ENCODE peak calls at places on chromosome 13, in ten cellular contexts. Y is retina; B is mesothelial cell of epicardium; H is CD8-positive, alpha-beta memory T cell; Z is ACHN; W is GM12864; U is endodermal cell; X is transverse colon; C is astrocyte of the spinal cord; I is ELR. G is an unnamed sample.

GRCh38 chr13:73273737-73274136 is 214.9 kb downstream of the KLF5 start:
- DNase-seq in X (no peak), Z (peak; percentile 85), Y (no peak), C (peak; percentile 76), I (peak; percentile 77), H (no peak), U (no peak), W (no peak), B (no peak), G (peak; percentile 39)

GRCh38 chr13:76764916-76765315 is 121.3 kb downstream of the KCTD12 start:
- DNase-seq in U (no peak), I (no peak), Z (no peak), W (no peak), Y (no peak), C (no peak), H (no peak), X (no peak), B (no peak), G (no peak)

GRCh38 chr13:48403151-48403631 is 9.7 kb downstream of the LPAR6 start:
- DNase-seq in X (no peak), C (no peak), I (no peak), W (no peak), H (peak; percentile 39), Z (no peak), U (no peak), B (no peak), Y (no peak), G (no peak)

GRCh38 chr13:66888698-66889097 is 341.4 kb downstream of the PCDH9 start:
- DNase-seq in X (no peak), I (no peak), U (no peak), C (no peak), Y (no peak), B (no peak), W (no peak), H (no peak), Z (no peak), G (peak; percentile 28)

GRCh38 chr13:33487575-33488243 is 202.2 kb upstream of the STARD13 start:
- DNase-seq in I (peak; percentile 63), C (peak; percentile 37), Z (peak; percentile 13), U (peak; percentile 50), W (no peak), H (no peak), Y (no peak), X (no peak), B (no peak), G (peak; percentile 56)

GRCh38 chr13:43865892-43866291 is 13.6 kb downstream of the CCDC122 start:
- DNase-seq in U (no peak), Z (peak; percentile 16), I (peak; percentile 84), B (no peak), Y (no peak), W (no peak), C (peak; percentile 17), X (no peak), H (no peak), G (peak; percentile 85)

GRCh38 chr13:93689333-93689732 is 462.7 kb downstream of the GPC6 start:
- DNase-seq in U (no peak), B (no peak), W (no peak), I (peak; percentile 3), H (no peak), Z (peak; percentile 7), Y (no peak), C (no peak), X (no peak), G (no peak)

GRCh38 chr13:99067160-99067985 is 89.5 kb upstream of the DOCK9 start:
- DNase-seq in W (no peak), C (peak; percentile 73), I (peak; percentile 92), Z (peak; percentile 70), U (no peak), B (no peak), Y (no peak), X (no peak), H (no peak), G (peak; percentile 92)

GRCh38 chr13:29482504-29482903 is 113.0 kb downstream of the SLC7A1 start:
- DNase-seq in B (no peak), W (no peak), Y (no peak), Z (no peak), I (no peak), H (no peak), U (peak; percentile 18), X (no peak), C (no peak), G (no peak)

GRCh38 chr13:40221460-40222201 is 444.8 kb downstream of the FOXO1 start:
- DNase-seq in H (peak; percentile 82), X (peak; percentile 28), B (no peak), Z (no peak), I (peak; percentile 23), C (peak; percentile 72), U (no peak), W (no peak), Y (no peak), G (peak; percentile 23)

G was measured in epithelial cell of esophagus.